ENCODE peak calls at places on chromosomes 3 and 15, in nine cellular contexts. D is tibial artery, Z is bronchial epithelial cell, J is breast epithelium, K is K562, C is heart left ventricle, O is RWPE1, E is GM10248, Y is GM13977. F is an unnamed sample.

GRCh38 chr3:170346481-170347125 is 10.9 kb upstream of the SKIL start:
- DNase-seq in D (no peak), Z (peak), J (no peak), K (no peak), C (no peak), O (peak), E (no peak), Y (no peak), F (no peak)

GRCh38 chr15:47872869-47873301 is 155.6 kb downstream of the SEMA6D start:
- DNase-seq in D (peak), Z (no peak), J (no peak), K (no peak), C (peak), O (no peak), E (no peak), Y (no peak), F (no peak)

GRCh38 chr15:65579762-65580161 is 31.2 kb downstream of the INTS14 start:
- DNase-seq in D (no peak), Z (no peak), J (no peak), K (no peak), C (no peak), O (no peak), E (no peak), Y (no peak), F (no peak)

GRCh38 chr3:101066776-101067175 is 73.6 kb upstream of the ABI3BP start:
- DNase-seq in D (no peak), Z (peak), J (no peak), K (no peak), C (no peak), O (no peak), E (no peak), Y (no peak), F (no peak)

GRCh38 chr3:161449784-161450183 is 46.8 kb upstream of the OTOL1 start:
- DNase-seq in D (no peak), Z (no peak), J (no peak), K (no peak), C (no peak), O (no peak), E (no peak), Y (no peak), F (no peak)

GRCh38 chr15:94259863-94260262 is 28.5 kb downstream of the MCTP2 start:
- DNase-seq in D (no peak), Z (no peak), J (no peak), K (no peak), C (no peak), O (no peak), E (no peak), Y (no peak), F (no peak)

GRCh38 chr3:155809181-155809580 is 3.1 kb upstream of the C3orf33 start:
- DNase-seq in D (no peak), Z (peak), J (no peak), K (no peak), C (no peak), O (no peak), E (no peak), Y (no peak), F (no peak)

GRCh38 chr3:153180860-153181372 is 18.9 kb downstream of the RAP2B start:
- DNase-seq in D (no peak), Z (peak), J (no peak), K (no peak), C (no peak), O (no peak), E (no peak), Y (no peak), F (no peak)

GRCh38 chr15:83510001-83510400 is 62.9 kb downstream of the SH3GL3 start:
- DNase-seq in D (no peak), Z (no peak), J (no peak), K (no peak), C (no peak), O (no peak), E (no peak), Y (no peak), F (no peak)

GRCh38 chr3:138389841-138390581 is 41.6 kb downstream of the MRAS start:
- DNase-seq in D (no peak), Z (peak), J (no peak), K (no peak), C (peak), O (peak), E (no peak), Y (no peak), F (no peak)

GRCh38 chr3:194497799-194498575 is 11.2 kb upstream of the ATP13A3 start:
- DNase-seq in D (no peak), Z (no peak), J (no peak), K (no peak), C (peak), O (no peak), E (no peak), Y (no peak), F (no peak)

GRCh38 chr3:109339714-109340648 is 2.6 kb upstream of the DPPA4 start:
- DNase-seq in D (no peak), Z (no peak), J (no peak), K (no peak), C (no peak), O (no peak), E (no peak), Y (no peak), F (no peak)

GRCh38 chr3:122932251-122932967 is 95.2 kb downstream of the SEMA5B start:
- DNase-seq in D (no peak), Z (peak), J (no peak), K (no peak), C (no peak), O (peak), E (no peak), Y (no peak), F (no peak)

GRCh38 chr15:25847066-25847465 is 16.1 kb downstream of the ATP10A start:
- DNase-seq in D (no peak), Z (no peak), J (no peak), K (no peak), C (no peak), O (no peak), E (no peak), Y (no peak), F (no peak)

GRCh38 chr15:74317820-74318375 is 49.5 kb downstream of the CYP11A1 start:
- DNase-seq in D (peak), Z (no peak), J (no peak), K (no peak), C (peak), O (no peak), E (no peak), Y (no peak), F (no peak)

GRCh38 chr15:82317091-82317489 is 32.2 kb downstream of the GOLGA6L10 start:
- DNase-seq in D (no peak), Z (no peak), J (no peak), K (peak), C (no peak), O (no peak), E (no peak), Y (no peak), F (no peak)

GRCh38 chr3:46297658-46298423 is 55.6 kb downstream of the CCR3 start:
- DNase-seq in D (no peak), Z (peak), J (no peak), K (no peak), C (peak), O (peak), E (no peak), Y (no peak), F (no peak)

GRCh38 chr3:35659808-35660207 is 20.5 kb downstream of the ARPP21 start:
- DNase-seq in D (no peak), Z (peak), J (no peak), K (no peak), C (no peak), O (no peak), E (no peak), Y (no peak), F (no peak)

GRCh38 chr15:62107561-62108110 is 40.9 kb downstream of the C2CD4A start:
- DNase-seq in D (no peak), Z (peak), J (no peak), K (no peak), C (no peak), O (no peak), E (no peak), Y (no peak), F (no peak)

GRCh38 chr3:72818092-72818721 is 30.0 kb downstream of the SHQ1 start:
- DNase-seq in D (no peak), Z (peak), J (no peak), K (no peak), C (no peak), O (peak), E (no peak), Y (no peak), F (no peak)

GRCh38 chr3:111338059-111338698 is 203.8 kb upstream of the CD96 start:
- DNase-seq in D (no peak), Z (peak), J (no peak), K (no peak), C (no peak), O (peak), E (peak), Y (peak), F (no peak)

GRCh38 chr3:150371741-150372254 is 36.3 kb upstream of the TSC22D2 start:
- DNase-seq in D (peak), Z (peak), J (no peak), K (peak), C (peak), O (peak), E (no peak), Y (no peak), F (no peak)

GRCh38 chr15:28921925-28922711 is 36.3 kb downstream of the APBA2 start:
- DNase-seq in D (no peak), Z (no peak), J (no peak), K (no peak), C (no peak), O (no peak), E (no peak), Y (no peak), F (no peak)

GRCh38 chr15:55588070-55588817 is at the start of gene PYGO1:
- DNase-seq in D (peak), Z (peak), J (no peak), K (peak), C (peak), O (peak), E (peak), Y (peak), F (peak)

DNA sequence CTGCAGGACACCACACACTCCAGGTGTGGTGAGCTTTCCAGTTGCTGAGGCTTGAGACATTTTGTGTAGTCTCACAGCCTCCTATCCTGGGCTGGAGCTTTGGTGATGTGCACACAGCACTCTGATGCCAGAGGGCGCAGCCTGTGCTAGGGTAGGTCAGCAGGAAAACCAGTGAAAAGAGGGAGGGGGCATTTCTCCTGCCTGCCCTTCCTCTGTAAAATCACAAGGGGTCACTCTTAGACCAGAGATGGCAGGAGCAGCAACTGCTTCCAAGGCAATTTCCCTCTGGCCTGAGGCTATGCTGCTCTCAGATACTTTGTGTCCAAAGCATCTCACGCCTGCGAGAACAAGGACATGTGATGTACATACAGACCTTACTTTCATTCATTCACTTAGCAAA is 16.5 kb upstream of the MUSTN1 start:
- DNase-seq in D (peak), Z (peak), J (no peak), K (peak), C (peak), O (peak), E (peak), Y (peak), F (no peak)
- TF ChIP-seq CTCF in D (peak), Z (peak), J (no peak), K (peak), C (peak), O (no peak), E (peak), Y (peak), F (no peak)

GRCh38 chr3:107752202-107752990 is 229.6 kb downstream of the BBX start:
- DNase-seq in D (no peak), Z (peak), J (no peak), K (no peak), C (no peak), O (peak), E (no peak), Y (no peak), F (no peak)
- TF ChIP-seq CTCF in D (peak), Z (peak), J (no peak), K (peak), C (peak), O (peak), E (peak), Y (peak), F (no peak)

GRCh38 chr3:148940983-148941382 is 50.4 kb upstream of the GYG1 start:
- DNase-seq in D (no peak), Z (no peak), J (no peak), K (no peak), C (no peak), O (no peak), E (no peak), Y (no peak), F (no peak)

GRCh38 chr3:148948913-148949657 is 42.3 kb upstream of the GYG1 start:
- DNase-seq in D (no peak), Z (no peak), J (no peak), K (no peak), C (no peak), O (no peak), E (no peak), Y (no peak), F (no peak)

GRCh38 chr3:148938306-148938705 is 53.0 kb upstream of the GYG1 start:
- DNase-seq in D (no peak), Z (no peak), J (no peak), K (no peak), C (no peak), O (no peak), E (no peak), Y (no peak), F (no peak)

GRCh38 chr3:148938931-148939330 is 52.4 kb upstream of the GYG1 start:
- DNase-seq in D (no peak), Z (no peak), J (no peak), K (no peak), C (no peak), O (no peak), E (no peak), Y (no peak), F (no peak)

GRCh38 chr3:148943531-148944200 is 47.7 kb upstream of the GYG1 start:
- DNase-seq in D (no peak), Z (peak), J (no peak), K (peak), C (no peak), O (peak), E (peak), Y (peak), F (no peak)
- TF ChIP-seq CTCF in D (peak), Z (peak), J (peak), K (peak), C (peak), O (peak), E (peak), Y (peak), F (peak)

GRCh38 chr3:134370611-134371451 is 3.4 kb downstream of the AMOTL2 start:
- DNase-seq in D (peak), Z (no peak), J (no peak), K (no peak), C (no peak), O (no peak), E (no peak), Y (no peak), F (no peak)

GRCh38 chr3:134372405-134373277 is 1.6 kb downstream of the AMOTL2 start:
- DNase-seq in D (peak), Z (no peak), J (no peak), K (no peak), C (no peak), O (no peak), E (no peak), Y (no peak), F (no peak)

GRCh38 chr3:134373278-134373941 is 837 bp downstream of the AMOTL2 start:
- DNase-seq in D (peak), Z (peak), J (peak), K (no peak), C (peak), O (peak), E (no peak), Y (no peak), F (no peak)

GRCh38 chr3:134369861-134370596 is 4.2 kb downstream of the AMOTL2 start:
- DNase-seq in D (no peak), Z (no peak), J (no peak), K (no peak), C (no peak), O (no peak), E (no peak), Y (no peak), F (no peak)

DNA sequence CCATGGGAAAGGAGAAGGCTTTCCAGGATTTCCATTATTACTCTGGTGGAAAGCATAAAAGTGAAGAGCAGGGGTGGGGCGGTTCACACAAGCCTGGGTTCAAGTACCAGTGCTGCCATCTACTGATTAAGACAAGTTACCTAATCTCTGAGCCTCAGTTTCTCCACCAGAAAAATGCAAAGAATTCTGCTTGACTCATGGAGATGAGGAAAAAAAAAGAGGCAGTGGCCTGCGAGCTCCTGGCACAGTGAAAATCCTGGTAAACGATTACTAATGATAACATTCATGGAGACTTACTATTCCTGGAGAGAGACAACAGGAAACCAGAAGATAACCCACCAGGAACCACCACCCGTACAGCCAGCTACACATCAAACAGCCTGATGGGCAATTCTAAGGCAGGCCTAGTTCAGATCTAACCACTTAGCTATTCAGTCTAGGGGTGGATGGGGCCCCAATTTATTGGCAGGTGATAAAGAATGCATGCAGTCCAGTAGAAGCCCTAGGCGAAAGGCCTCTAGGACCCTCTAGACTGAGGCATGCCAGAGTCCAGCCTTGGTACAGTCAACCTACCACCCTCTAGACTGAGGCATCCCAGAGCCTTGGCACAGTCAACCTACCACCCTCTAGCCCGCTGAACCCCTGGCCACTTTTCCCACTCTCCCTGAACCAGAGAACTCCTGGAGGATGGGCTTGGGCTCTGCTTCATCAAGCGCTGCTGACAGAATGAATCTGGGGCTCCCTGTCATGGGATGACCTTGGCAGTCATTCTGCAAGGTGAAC is 2.5 kb downstream of the AMOTL2 start:
- DNase-seq in D (peak), Z (no peak), J (no peak), K (no peak), C (no peak), O (no peak), E (no peak), Y (no peak), F (no peak)
- TF ChIP-seq CTCF in D (no peak), Z (no peak), J (no peak), K (no peak), C (peak), O (no peak), E (no peak), Y (no peak), F (no peak)